ENCODE peak calls at places on chromosome 2, in five cellular contexts. B is GM10248, K is progenitor cell of endocrine pancreas, Y is type B pancreatic cell, M is nephron progenitor cell. R is an unnamed sample.

GRCh38 chr2:223123859-223124610 is 72.0 kb downstream of the KCNE4 start:
- DNase-seq in B (no peak), K (no peak), Y (no peak), M (no peak), R (no peak)

GRCh38 chr2:65329551-65329950 is 101.9 kb downstream of the ACTR2 start:
- DNase-seq in B (no peak), K (no peak), Y (peak; percentile 20), M (no peak), R (no peak)

GRCh38 chr2:128408349-128409305 is 90.0 kb upstream of the HS6ST1 start:
- DNase-seq in B (no peak), K (peak; percentile 4), Y (peak; percentile 62), M (no peak), R (no peak)

GRCh38 chr2:152894051-152894450 is 175.6 kb downstream of the ARL6IP6 start:
- DNase-seq in B (no peak), K (no peak), Y (no peak), M (no peak), R (no peak)

GRCh38 chr2:65620524-65620923 is 188.1 kb upstream of the SPRED2 start:
- DNase-seq in B (no peak), K (no peak), Y (no peak), M (no peak), R (no peak)

GRCh38 chr2:45771251-45771650 is 119.8 kb downstream of the PRKCE start:
- DNase-seq in B (no peak), K (no peak), Y (no peak), M (peak; percentile 26), R (no peak)

GRCh38 chr2:144999040-144999875 is 479.3 kb upstream of the ZEB2 start:
- DNase-seq in B (no peak), K (no peak), Y (no peak), M (no peak), R (no peak)

GRCh38 chr2:178072383-178073301 is at the start of gene PDE11A:
- DNase-seq in B (peak; percentile 17), K (peak; percentile 62), Y (peak; percentile 80), M (peak; percentile 87), R (no peak)

GRCh38 chr2:189092936-189093335 is 86.6 kb downstream of the COL5A2 start:
- DNase-seq in B (no peak), K (no peak), Y (no peak), M (no peak), R (no peak)

GRCh38 chr2:233433794-233434193 is 79.5 kb downstream of the DGKD start:
- DNase-seq in B (no peak), K (no peak), Y (no peak), M (no peak), R (no peak)

GRCh38 chr2:137968477-137969417 is 4.5 kb downstream of the HNMT start:
- DNase-seq in B (no peak), K (no peak), Y (no peak), M (no peak), R (no peak)

GRCh38 chr2:127107622-127107999 is 657 bp upstream of the BIN1 start:
- DNase-seq in B (no peak), K (no peak), Y (no peak), M (no peak), R (no peak)

GRCh38 chr2:37344453-37345361 is at the start of gene QPCT:
- DNase-seq in B (peak; percentile 70), K (no peak), Y (no peak), M (no peak), R (peak; percentile 53)

GRCh38 chr2:187709063-187709462 is 154.8 kb upstream of the TFPI start:
- DNase-seq in B (no peak), K (no peak), Y (no peak), M (no peak), R (no peak)

GRCh38 chr2:1750935-1751767 is 6.8 kb upstream of the PXDN start:
- DNase-seq in B (peak; percentile 45), K (peak; percentile 45), Y (peak; percentile 79), M (peak; percentile 73), R (no peak)

GRCh38 chr2:217066510-217067270 is 206.8 kb upstream of the TNP1 start:
- DNase-seq in B (no peak), K (no peak), Y (no peak), M (no peak), R (no peak)

GRCh38 chr2:135255208-135255607 is 203.1 kb downstream of the RAB3GAP1 start:
- DNase-seq in B (no peak), K (no peak), Y (no peak), M (no peak), R (no peak)

GRCh38 chr2:240457223-240458043 is 22.0 kb downstream of the GPC1 start:
- DNase-seq in B (no peak), K (no peak), Y (no peak), M (peak; percentile 44), R (no peak)

GRCh38 chr2:64243081-64244048 is 99.1 kb upstream of the PELI1 start:
- DNase-seq in B (no peak), K (no peak), Y (no peak), M (no peak), R (no peak)

GRCh38 chr2:174594451-174594850 is 3.2 kb downstream of the WIPF1 start:
- DNase-seq in B (no peak), K (no peak), Y (no peak), M (no peak), R (no peak)

GRCh38 chr2:197804758-197805597 is 585 bp downstream of the PLCL1 start:
- DNase-seq in B (peak; percentile 26), K (peak; percentile 29), Y (peak; percentile 76), M (peak; percentile 67), R (peak; percentile 26)

DNA sequence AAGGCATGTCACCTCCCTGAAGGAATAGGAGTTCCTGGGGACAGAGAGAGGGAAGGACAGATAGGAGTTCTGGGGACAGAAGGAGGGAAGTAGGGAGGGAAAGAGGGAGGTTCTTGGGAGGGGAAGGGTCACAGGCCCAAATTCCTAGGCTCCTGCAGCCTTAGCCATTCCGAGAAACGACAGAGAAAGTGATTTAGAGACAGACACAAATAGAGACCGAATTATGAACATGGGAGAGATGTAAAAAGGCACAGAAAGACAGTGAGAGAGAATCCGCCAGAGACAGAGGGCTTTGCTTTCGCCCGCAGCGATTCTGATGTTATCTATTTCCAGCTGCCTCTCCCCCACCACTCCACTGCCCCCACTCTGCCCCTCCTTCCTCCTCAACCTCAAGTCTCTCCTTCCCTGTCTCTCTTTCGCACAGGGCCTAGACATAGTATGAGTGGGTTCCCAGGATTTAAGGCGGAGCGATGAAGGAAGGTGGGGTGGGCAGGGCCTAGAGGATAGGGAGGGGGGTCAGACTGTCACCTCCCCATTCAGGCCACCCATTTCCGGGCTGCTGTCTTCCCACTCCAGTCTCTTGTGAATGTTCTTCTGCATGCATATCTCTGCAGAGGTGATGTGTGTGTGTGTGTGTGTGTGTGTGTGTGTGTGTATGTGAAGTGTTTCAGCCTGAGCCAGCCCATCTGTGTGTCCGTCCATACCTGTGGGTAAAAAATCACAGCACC is 3.3 kb upstream of the WNT6 start:
- DNase-seq in B (no peak), K (no peak), Y (no peak), M (no peak), R (no peak)
- TF ChIP-seq CTCF in B (no peak), K (no peak), Y (no peak), M (no peak), R (no peak)

DNA sequence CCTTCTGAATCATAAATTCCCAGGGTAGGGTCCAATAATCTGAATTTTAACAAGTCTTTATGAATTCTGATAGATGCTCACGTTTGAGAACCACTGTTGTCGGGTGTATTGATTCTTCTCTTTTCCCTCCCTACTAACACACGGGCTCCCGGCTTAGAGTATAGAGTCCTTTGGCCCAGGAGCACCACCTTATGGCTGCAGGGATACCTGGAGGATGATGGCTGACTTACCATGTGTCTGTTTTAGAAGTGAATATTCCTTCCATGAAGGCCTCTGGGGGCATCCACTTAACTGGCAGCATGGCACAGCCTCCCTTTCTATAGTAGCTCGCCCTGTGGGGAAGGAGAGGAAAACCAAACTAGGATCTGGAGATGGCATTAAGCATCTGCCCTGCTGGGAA is 91.7 kb downstream of the CLIP4 start:
- DNase-seq in B (no peak), K (no peak), Y (no peak), M (no peak), R (no peak)
- TF ChIP-seq CTCF in B (no peak), K (no peak), Y (no peak), M (no peak), R (no peak)

DNA sequence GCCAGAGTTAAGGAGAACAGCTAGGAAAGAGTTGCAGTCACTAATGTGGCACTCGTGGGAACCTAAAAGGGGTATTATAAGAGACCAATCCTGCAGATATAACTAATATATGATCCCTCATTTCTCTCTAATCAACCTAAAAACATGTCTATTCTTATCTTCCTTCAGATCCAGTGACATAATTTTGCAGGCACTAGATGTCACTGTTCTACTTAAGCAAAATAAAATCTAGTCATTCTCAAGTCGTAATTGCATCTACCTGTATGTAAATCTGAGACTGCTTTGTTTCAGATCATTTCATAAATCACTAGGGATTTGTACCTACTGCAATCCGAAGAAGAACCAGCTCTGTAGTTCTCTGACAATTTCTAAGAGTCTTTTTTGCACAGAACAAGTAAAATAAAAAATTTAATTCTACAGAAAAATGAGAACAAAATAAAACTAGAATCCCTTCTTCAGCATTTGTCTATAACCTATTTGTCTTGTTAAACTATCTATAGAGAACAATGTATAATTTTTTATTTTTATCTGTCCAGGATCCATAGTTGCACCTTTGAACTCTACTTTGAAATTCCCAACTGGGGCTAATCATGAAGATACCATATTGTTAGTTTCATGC is 56.5 kb upstream of the ERBB4 start:
- DNase-seq in B (no peak), K (no peak), Y (no peak), M (no peak), R (no peak)
- TF ChIP-seq CTCF in B (peak; percentile 41), K (peak; percentile 10), Y (peak; percentile 50), M (no peak), R (no peak)

GRCh38 chr2:224444783-224445182 is 42.9 kb upstream of the FAM124B start:
- DNase-seq in B (no peak), K (no peak), Y (no peak), M (no peak), R (no peak)

GRCh38 chr2:224448236-224448635 is 46.3 kb upstream of the FAM124B start:
- DNase-seq in B (no peak), K (no peak), Y (no peak), M (no peak), R (no peak)

GRCh38 chr2:224444011-224444410 is 42.1 kb upstream of the FAM124B start:
- DNase-seq in B (no peak), K (no peak), Y (no peak), M (no peak), R (no peak)

GRCh38 chr2:224453892-224454291 is 52.0 kb upstream of the FAM124B start:
- DNase-seq in B (no peak), K (no peak), Y (no peak), M (no peak), R (no peak)

DNA sequence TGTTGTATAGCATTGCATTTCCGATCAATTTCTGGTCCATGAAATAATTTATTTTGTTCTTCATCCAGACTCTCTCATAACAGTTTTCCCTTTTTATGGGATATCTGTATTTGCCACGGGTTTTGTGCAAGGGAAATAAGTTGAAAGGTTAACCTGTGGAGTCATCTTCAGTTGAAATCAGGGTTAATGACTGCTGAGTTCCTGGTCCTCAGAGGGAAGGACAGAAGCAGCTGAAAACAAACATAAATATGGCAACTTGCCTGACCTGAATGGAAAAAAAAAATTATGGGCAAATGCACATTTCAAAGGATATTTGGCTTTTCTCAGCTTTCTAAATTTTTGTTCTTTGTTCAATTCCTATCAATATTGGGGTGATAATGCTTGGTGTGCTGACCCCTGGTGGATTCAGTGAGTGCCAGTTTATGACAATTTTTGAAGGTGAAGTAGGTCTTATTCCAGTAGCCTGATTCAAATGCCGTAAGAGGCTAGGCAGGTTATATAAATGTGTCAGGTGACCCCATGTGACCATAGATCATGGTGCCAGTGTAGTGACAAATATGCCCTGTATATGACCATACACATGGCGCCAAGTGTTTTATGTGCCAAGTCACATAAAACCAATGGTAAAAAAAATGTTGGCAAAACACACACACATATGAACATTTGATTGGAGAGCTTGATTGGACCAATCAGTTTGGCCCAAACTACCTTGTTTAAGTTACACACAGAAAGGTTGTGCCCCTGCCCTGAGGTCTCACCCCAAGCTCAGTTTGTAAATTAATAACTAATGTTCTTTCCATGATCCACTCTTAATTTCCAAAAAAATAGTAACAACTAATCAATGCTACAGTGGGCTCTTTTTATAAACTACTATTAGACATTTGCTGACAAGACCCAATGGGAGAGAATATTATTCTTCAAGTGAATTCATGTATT is 47.6 kb upstream of the FAM124B start:
- DNase-seq in B (peak; percentile 26), K (no peak), Y (no peak), M (no peak), R (no peak)
- TF ChIP-seq CTCF in B (peak; percentile 54), K (peak; percentile 58), Y (peak; percentile 72), M (peak; percentile 44), R (no peak)